ENCODE peak calls at places on chromosomes 7 and 10, in six cellular contexts. R, Q, O, H, B and W are unnamed samples.

GRCh38 chr7:113915991-113916390 is 2.8 kb downstream of the PPP1R3A start:
- DNase-seq in R (no peak), Q (no peak), O (no peak), H (no peak), B (no peak), W (no peak)

GRCh38 chr7:26860361-26860760 is 4.0 kb downstream of the SKAP2 start:
- DNase-seq in R (peak; percentile 47), Q (no peak), O (no peak), H (no peak), B (no peak), W (no peak)

GRCh38 chr10:101292194-101293006 is 61.6 kb upstream of the BTRC start:
- DNase-seq in R (no peak), Q (no peak), O (peak; percentile 61), H (peak; percentile 29), B (peak; percentile 43), W (no peak)

GRCh38 chr7:26499316-26499897 is 207.7 kb downstream of the SNX10 start:
- DNase-seq in R (no peak), Q (no peak), O (no peak), H (no peak), B (no peak), W (no peak)

GRCh38 chr10:95730233-95730632 is 25.7 kb upstream of the ENTPD1 start:
- DNase-seq in R (no peak), Q (no peak), O (no peak), H (no peak), B (no peak), W (no peak)

GRCh38 chr7:35546691-35547090 is 148.2 kb downstream of the HERPUD2 start:
- DNase-seq in R (no peak), Q (no peak), O (no peak), H (no peak), B (no peak), W (no peak)

GRCh38 chr7:3695602-3696001 is 394.6 kb downstream of the SDK1 start:
- DNase-seq in R (no peak), Q (no peak), O (no peak), H (no peak), B (no peak), W (no peak)

GRCh38 chr7:77427996-77428603 is 12.0 kb upstream of the GSAP start:
- DNase-seq in R (no peak), Q (no peak), O (peak; percentile 28), H (no peak), B (no peak), W (no peak)

GRCh38 chr10:90587081-90587491 is 270.8 kb downstream of the HTR7 start:
- DNase-seq in R (no peak), Q (peak; percentile 11), O (no peak), H (no peak), B (no peak), W (peak; percentile 64)

GRCh38 chr10:69955211-69955805 is 97.3 kb upstream of the MACROH2A2 start:
- DNase-seq in R (no peak), Q (no peak), O (no peak), H (no peak), B (no peak), W (no peak)

GRCh38 chr10:58784361-58784760 is 271.7 kb downstream of the BICC1 start:
- DNase-seq in R (no peak), Q (no peak), O (no peak), H (no peak), B (no peak), W (no peak)

GRCh38 chr10:90968448-90969086 is 47.7 kb upstream of the ANKRD1 start:
- DNase-seq in R (no peak), Q (peak; percentile 39), O (no peak), H (no peak), B (no peak), W (peak; percentile 72)

GRCh38 chr7:134527979-134528371 is 608 bp downstream of the AKR1B10 start:
- DNase-seq in R (no peak), Q (peak; percentile 59), O (peak; percentile 54), H (no peak), B (peak; percentile 15), W (no peak)

GRCh38 chr7:25216837-25217236 is 11.4 kb downstream of the NPVF start:
- DNase-seq in R (no peak), Q (peak; percentile 6), O (peak; percentile 60), H (no peak), B (peak; percentile 69), W (peak; percentile 25)

GRCh38 chr7:31687024-31687423 is at the start of gene PPP1R17:
- DNase-seq in R (no peak), Q (no peak), O (peak; percentile 75), H (peak; percentile 25), B (no peak), W (no peak)

GRCh38 chr10:27614776-27615175 is 110.7 kb downstream of the RAB18 start:
- DNase-seq in R (no peak), Q (no peak), O (no peak), H (no peak), B (no peak), W (no peak)

GRCh38 chr7:22563621-22564241 is 63.7 kb upstream of the STEAP1B start:
- DNase-seq in R (no peak), Q (no peak), O (peak; percentile 36), H (no peak), B (no peak), W (no peak)

GRCh38 chr7:22561895-22562593 is 62.1 kb upstream of the STEAP1B start:
- DNase-seq in R (no peak), Q (no peak), O (no peak), H (no peak), B (no peak), W (peak; percentile 60)

GRCh38 chr7:22563115-22563514 is 63.1 kb upstream of the STEAP1B start:
- DNase-seq in R (no peak), Q (no peak), O (peak; percentile 38), H (no peak), B (no peak), W (no peak)

GRCh38 chr7:22559829-22560489 is 60.0 kb upstream of the STEAP1B start:
- DNase-seq in R (peak; percentile 66), Q (peak; percentile 76), O (peak; percentile 80), H (peak; percentile 72), B (peak; percentile 84), W (peak; percentile 88)

DNA sequence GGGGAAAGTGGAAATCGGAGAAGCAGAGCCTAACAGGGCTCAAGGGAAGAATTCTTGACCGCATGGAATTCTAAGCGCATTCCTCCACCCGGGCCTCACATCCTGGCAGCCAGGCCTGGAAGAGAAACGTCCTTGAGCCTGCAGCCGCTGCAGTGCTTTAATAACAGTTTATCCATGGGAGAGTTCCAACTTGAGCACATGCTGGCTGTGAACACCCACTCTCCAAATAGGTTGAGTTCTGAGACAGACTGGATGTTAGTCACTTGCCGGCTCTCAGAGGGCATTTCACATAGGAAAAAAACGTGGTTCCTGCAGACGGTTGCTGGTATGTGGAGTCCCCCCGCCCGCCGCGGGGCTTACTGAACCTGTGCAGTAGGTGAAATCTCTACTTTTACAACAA is 61.4 kb upstream of the STEAP1B start:
- DNase-seq in R (peak; percentile 28), Q (peak; percentile 98), O (peak; percentile 74), H (peak; percentile 82), B (no peak), W (peak; percentile 90)
- H3K27ac ChIP-seq in R (no peak overlapping the region), Q (peak overlapping the region; percentile 89), O (no peak overlapping the region), H (peak overlapping the region; percentile 83), B (no peak overlapping the region), W (peak overlapping the region; percentile 75)

GRCh38 chr7:88224596-88225275 is 4.9 kb upstream of the SRI start:
- DNase-seq in R (no peak), Q (no peak), O (no peak), H (no peak), B (no peak), W (peak; percentile 55)
- TF ChIP-seq CTCF in R (no peak), Q (no peak), O (no peak), H (no peak), B (no peak), W (no peak)

GRCh38 chr10:78247821-78248220 is 214.2 kb downstream of the RPS24 start:
- DNase-seq in R (no peak), Q (no peak), O (no peak), H (no peak), B (no peak), W (no peak)

GRCh38 chr10:78251041-78251434 is 217.4 kb downstream of the RPS24 start:
- DNase-seq in R (no peak), Q (no peak), O (no peak), H (no peak), B (no peak), W (no peak)

GRCh38 chr10:78249690-78250089 is 216.0 kb downstream of the RPS24 start:
- DNase-seq in R (no peak), Q (no peak), O (no peak), H (no peak), B (no peak), W (no peak)

GRCh38 chr10:78250313-78251040 is 216.8 kb downstream of the RPS24 start:
- DNase-seq in R (no peak), Q (no peak), O (no peak), H (no peak), B (no peak), W (no peak)

DNA sequence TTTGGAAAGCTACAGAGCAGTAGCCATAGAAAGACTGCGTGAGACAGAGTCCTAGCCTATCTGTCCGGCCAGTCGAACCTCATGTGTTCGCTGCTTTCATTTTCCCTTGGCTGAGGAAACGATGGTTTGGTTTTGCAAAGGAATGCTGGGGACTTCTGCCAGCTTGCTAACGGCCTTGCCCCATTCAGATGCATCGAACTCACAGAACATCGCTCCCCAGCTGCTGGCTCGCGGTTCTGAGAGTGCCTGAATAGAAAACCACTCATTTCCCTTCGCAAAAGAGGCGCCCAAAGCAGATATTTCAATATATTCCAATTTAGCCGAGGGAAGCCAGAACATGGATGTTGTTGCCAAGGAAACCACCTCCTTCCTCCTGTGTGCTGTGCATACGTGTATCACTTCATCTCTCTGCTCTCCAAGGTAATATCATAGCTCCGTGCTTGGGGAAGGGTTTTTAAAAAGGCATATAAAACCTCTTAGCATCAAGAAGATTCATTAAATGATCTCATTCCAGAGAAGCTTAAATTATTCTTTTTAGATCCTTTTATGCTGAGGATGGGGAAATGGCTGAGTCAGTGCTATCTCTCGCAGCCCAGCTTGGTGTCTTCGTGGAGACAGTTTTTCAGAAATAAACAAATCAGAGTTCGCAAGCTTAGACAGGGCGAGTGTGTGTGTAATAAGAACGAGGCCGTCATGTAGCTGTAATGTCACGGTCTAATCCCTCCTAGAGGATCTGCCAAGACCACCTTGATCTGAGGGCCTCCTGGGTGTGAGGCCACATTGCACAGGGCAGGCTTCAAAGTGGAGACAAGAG is 215.2 kb downstream of the RPS24 start:
- DNase-seq in R (peak; percentile 20), Q (peak; percentile 68), O (no peak), H (no peak), B (no peak), W (no peak)
- H3K27ac ChIP-seq in R (no peak overlapping the region), Q (peak overlapping the region; percentile 79), O (no peak overlapping the region), H (no peak overlapping the region), B (no peak overlapping the region), W (no peak overlapping the region)

DNA sequence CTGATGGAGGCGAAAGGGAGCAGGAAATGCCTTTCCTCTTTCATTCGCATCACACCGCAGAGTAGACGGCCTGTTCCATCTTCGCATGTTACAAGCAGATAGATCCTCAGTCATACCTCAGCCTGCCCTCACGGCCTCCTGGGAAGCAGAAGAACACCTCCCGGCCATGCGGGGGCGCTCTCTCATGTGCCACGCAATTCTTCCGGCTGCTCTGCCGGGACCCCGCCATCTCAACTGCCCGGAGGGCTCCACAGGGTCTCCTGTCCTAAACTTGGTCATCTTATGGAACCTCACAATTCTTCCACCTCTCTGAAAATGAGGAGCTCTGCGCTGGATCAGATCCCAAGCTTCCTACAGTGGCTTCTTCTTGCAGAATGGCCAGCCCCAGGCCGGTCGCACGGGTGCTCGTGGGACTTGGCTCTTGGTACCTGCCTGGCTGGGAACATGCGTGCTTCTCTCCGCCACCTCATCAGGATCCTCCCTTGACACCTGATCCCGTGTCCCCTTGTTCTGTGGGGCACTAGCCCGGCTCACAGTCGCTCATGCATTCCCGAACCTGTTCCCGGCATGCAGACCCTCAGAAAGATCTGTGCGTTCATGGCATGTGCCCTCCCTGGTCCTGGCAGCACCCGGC is 262.8 kb upstream of the SHH start:
- DNase-seq in R (no peak), Q (no peak), O (no peak), H (no peak), B (no peak), W (no peak)
- TF ChIP-seq CTCF in R (no peak), Q (no peak), O (no peak), H (no peak), B (no peak), W (no peak)